ENCODE peak calls at places on chromosomes 6 and 20, in six cellular contexts. V is NAMALWA, N is OCI-LY7, M is gastrocnemius medialis, Z is GM23338, T is GM12865. W is an unnamed sample.

GRCh38 chr6:141551318-141551717 is 581.4 kb upstream of the GJE1 start:
- DNase-seq in V (no peak), N (no peak), M (no peak), Z (no peak), T (no peak), W (no peak)

GRCh38 chr6:111642463-111643158 is 36.9 kb upstream of the TRAF3IP2 start:
- DNase-seq in V (peak), N (peak), M (peak), Z (peak), T (peak), W (no peak)

GRCh38 chr6:153002613-153003293 is at the start of gene MTRF1L:
- DNase-seq in V (peak), N (peak), M (peak), Z (peak), T (peak), W (peak)

GRCh38 chr6:161300823-161301222 is 27.0 kb upstream of the AGPAT4 start:
- DNase-seq in V (no peak), N (no peak), M (no peak), Z (no peak), T (no peak), W (no peak)

GRCh38 chr6:89655122-89655521 is 16.6 kb upstream of the LYRM2 start:
- DNase-seq in V (no peak), N (no peak), M (no peak), Z (no peak), T (no peak), W (no peak)

GRCh38 chr20:49713779-49714712 is at the start of gene B4GALT5:
- DNase-seq in V (peak), N (peak), M (peak), Z (peak), T (peak), W (peak)

GRCh38 chr20:53078761-53079482 is 106.8 kb downstream of the TSHZ2 start:
- DNase-seq in V (no peak), N (no peak), M (no peak), Z (no peak), T (no peak), W (no peak)

GRCh38 chr20:51206032-51206662 is 183.2 kb upstream of the KCNG1 start:
- DNase-seq in V (peak), N (peak), M (no peak), Z (peak), T (peak), W (no peak)

GRCh38 chr20:48638546-48638945 is 189.3 kb downstream of the PREX1 start:
- DNase-seq in V (no peak), N (no peak), M (no peak), Z (no peak), T (peak), W (no peak)

GRCh38 chr6:1388081-1388926 is 1.1 kb upstream of the FOXF2 start:
- DNase-seq in V (no peak), N (no peak), M (no peak), Z (peak), T (no peak), W (no peak)

W was measured in activated naive CD8-positive, alpha-beta T cell treated with anti-CD3 and anti-CD28 coated beads, Interleukin-2, amount 50 U/mL, for 16 hours.